ENCODE peak calls at places on chromosomes 1 and 21, in four cellular contexts. H is tibial artery, V is transverse colon, Q is MM.1S. Y is an unnamed sample.

GRCh38 chr1:13500806-13501205 is 13.0 kb downstream of the LRRC38 start:
- DNase-seq in Q (no peak), H (no peak), V (no peak), Y (no peak)

GRCh38 chr21:37478821-37479220 is 112.2 kb downstream of the DYRK1A start:
- DNase-seq in Q (no peak), V (no peak), H (no peak), Y (no peak)

GRCh38 chr1:222370911-222371717 is 176.8 kb downstream of the HHIPL2 start:
- DNase-seq in Q (no peak), V (no peak), H (no peak), Y (no peak)

GRCh38 chr1:205144046-205144720 is 22.4 kb upstream of the RBBP5 start:
- DNase-seq in V (no peak), H (no peak), Q (no peak), Y (no peak)

GRCh38 chr1:221574529-221574928 is 167.4 kb downstream of the DUSP10 start:
- DNase-seq in Q (no peak), H (no peak), V (no peak), Y (no peak)

GRCh38 chr1:59414406-59415133 is 117.7 kb downstream of the FGGY start:
- DNase-seq in Q (no peak), V (no peak), H (no peak), Y (no peak)

GRCh38 chr1:182262425-182262824 is 129.2 kb downstream of the GLUL start:
- DNase-seq in Q (no peak), V (no peak), H (no peak), Y (no peak)

GRCh38 chr1:91450260-91450659 is 45.6 kb upstream of the HFM1 start:
- DNase-seq in Q (no peak), V (no peak), H (no peak), Y (no peak)

GRCh38 chr1:218524526-218524925 is 179.4 kb downstream of the TGFB2 start:
- DNase-seq in V (no peak), H (no peak), Q (no peak), Y (no peak)

GRCh38 chr1:101317590-101317989 is 80.8 kb downstream of the S1PR1 start:
- DNase-seq in V (no peak), Q (no peak), H (no peak), Y (no peak)

GRCh38 chr1:95230768-95231191 is 3.2 kb upstream of the RWDD3 start:
- DNase-seq in Q (no peak), H (no peak), V (no peak), Y (no peak)

GRCh38 chr1:76830373-76830772 is 36.9 kb upstream of the ST6GALNAC5 start:
- DNase-seq in H (no peak), Q (peak), V (no peak), Y (no peak)

GRCh38 chr1:167938083-167938482 is 1.2 kb upstream of the MPC2 start:
- DNase-seq in H (no peak), V (no peak), Q (no peak), Y (no peak)

GRCh38 chr1:75725256-75725655 is 747 bp downstream of the ACADM start:
- DNase-seq in Q (no peak), V (no peak), H (no peak), Y (no peak)

GRCh38 chr1:116161390-116161789 is 50.2 kb downstream of the MAB21L3 start:
- DNase-seq in V (no peak), Q (no peak), H (no peak), Y (no peak)

GRCh38 chr1:195251900-195252299 is 1356.3 kb downstream of the KCNT2 start:
- DNase-seq in Q (no peak), V (no peak), H (no peak), Y (no peak)

GRCh38 chr1:244876228-244876910 is 12.0 kb upstream of the HNRNPU start:
- DNase-seq in H (no peak), Q (no peak), V (no peak), Y (no peak)

GRCh38 chr1:3411806-3412205 is 42.7 kb upstream of the ARHGEF16 start:
- DNase-seq in Q (no peak), V (no peak), H (no peak), Y (no peak)

GRCh38 chr21:17506936-17507335 is 5.9 kb upstream of the CXADR start:
- DNase-seq in H (no peak), V (peak), Q (no peak), Y (no peak)

GRCh38 chr1:109910963-109911798 is 532 bp downstream of the CSF1 start:
- DNase-seq in V (no peak), H (no peak), Q (no peak), Y (no peak)

GRCh38 chr1:36359911-36360310 is 25.8 kb downstream of the STK40 start:
- DNase-seq in V (no peak), H (no peak), Q (no peak), Y (no peak)

GRCh38 chr1:17121881-17122280 is 2.6 kb upstream of the PADI2 start:
- DNase-seq in H (no peak), V (no peak), Q (no peak), Y (no peak)

GRCh38 chr1:201422436-201423030 is 1.0 kb upstream of the TNNI1 start:
- DNase-seq in Q (no peak), V (no peak), H (no peak), Y (no peak)

GRCh38 chr1:219265026-219265515 is 91.4 kb downstream of the LYPLAL1 start:
- DNase-seq in V (no peak), H (no peak), Q (no peak), Y (no peak)

GRCh38 chr1:201786824-201787223 is 42.1 kb upstream of the IPO9 start:
- DNase-seq in Q (no peak), V (no peak), H (peak), Y (no peak)

GRCh38 chr1:38919075-38919474 is 22.6 kb downstream of the RHBDL2 start:
- DNase-seq in Q (no peak), V (no peak), H (no peak), Y (no peak)

GRCh38 chr1:90809093-90809492 is 92.0 kb upstream of the BARHL2 start:
- DNase-seq in H (no peak), V (no peak), Q (no peak), Y (no peak)

GRCh38 chr1:168092566-168093355 is 44.0 kb downstream of the GPR161 start:
- DNase-seq in Q (no peak), V (no peak), H (no peak), Y (no peak)

GRCh38 chr1:185045793-185046441 is 559 bp downstream of the RNF2 start:
- DNase-seq in V (peak), H (peak), Q (peak), Y (no peak)

GRCh38 chr1:10384219-10384618 is 14.6 kb upstream of the PGD start:
- DNase-seq in Q (no peak), H (no peak), V (no peak), Y (no peak)

GRCh38 chr1:33306561-33307493 is 14.1 kb downstream of the A3GALT2 start:
- DNase-seq in Q (no peak), H (no peak), V (no peak), Y (no peak)

GRCh38 chr21:35450830-35451229 is 401.7 kb upstream of the RUNX1 start:
- DNase-seq in H (no peak), V (no peak), Q (no peak), Y (no peak)

GRCh38 chr1:33350611-33351280 is 29.8 kb upstream of the A3GALT2 start:
- DNase-seq in H (no peak), Q (no peak), V (no peak), Y (no peak)

GRCh38 chr1:29392486-29393450 is 156.4 kb downstream of the PTPRU start:
- DNase-seq in V (no peak), Q (no peak), H (no peak), Y (no peak)

GRCh38 chr1:90725961-90726715 is 9.0 kb upstream of the BARHL2 start:
- DNase-seq in Q (no peak), V (no peak), H (no peak), Y (no peak)

GRCh38 chr21:45427331-45428271 is 22.6 kb downstream of the COL18A1 start:
- DNase-seq in H (peak), V (peak), Q (no peak), Y (no peak)

DNA sequence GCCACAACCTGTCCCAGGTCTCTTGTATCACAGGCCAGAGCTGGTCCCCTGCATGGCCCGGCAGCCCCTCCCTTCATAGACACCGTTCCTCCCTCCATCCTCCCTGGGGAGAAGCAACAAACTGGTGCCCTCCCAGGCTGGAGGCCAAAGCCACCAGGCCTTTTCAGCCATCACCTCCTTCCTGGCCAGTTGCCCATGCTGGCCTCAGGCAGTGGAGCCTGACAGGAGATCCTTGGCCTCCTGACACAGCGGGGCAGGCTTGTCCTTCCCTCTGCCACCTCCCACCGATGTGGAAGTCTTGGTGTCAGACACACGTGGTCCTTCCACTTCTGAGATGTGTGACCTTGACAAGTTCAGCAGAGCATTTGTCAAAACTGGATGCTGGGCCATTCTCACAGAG is 206.0 kb downstream of the HIVEP3 start:
- DNase-seq in Q (no peak), H (no peak), V (no peak), Y (no peak)
- H3K27ac ChIP-seq in Q (no peak), H (no peak), V (no peak), Y (no peak)

GRCh38 chr1:27592191-27592590 is 11.8 kb downstream of the AHDC1 start:
- DNase-seq in V (no peak), H (no peak), Q (no peak), Y (no peak)
- H3K27ac ChIP-seq in V (peak), H (peak), Q (no peak), Y (peak)

GRCh38 chr1:151590961-151591360 is 20.9 kb upstream of the SNX27 start:
- DNase-seq in V (no peak), H (no peak), Q (no peak), Y (no peak)

GRCh38 chr1:151596166-151596933 is 15.5 kb upstream of the SNX27 start:
- DNase-seq in Q (no peak), H (no peak), V (no peak), Y (no peak)

DNA sequence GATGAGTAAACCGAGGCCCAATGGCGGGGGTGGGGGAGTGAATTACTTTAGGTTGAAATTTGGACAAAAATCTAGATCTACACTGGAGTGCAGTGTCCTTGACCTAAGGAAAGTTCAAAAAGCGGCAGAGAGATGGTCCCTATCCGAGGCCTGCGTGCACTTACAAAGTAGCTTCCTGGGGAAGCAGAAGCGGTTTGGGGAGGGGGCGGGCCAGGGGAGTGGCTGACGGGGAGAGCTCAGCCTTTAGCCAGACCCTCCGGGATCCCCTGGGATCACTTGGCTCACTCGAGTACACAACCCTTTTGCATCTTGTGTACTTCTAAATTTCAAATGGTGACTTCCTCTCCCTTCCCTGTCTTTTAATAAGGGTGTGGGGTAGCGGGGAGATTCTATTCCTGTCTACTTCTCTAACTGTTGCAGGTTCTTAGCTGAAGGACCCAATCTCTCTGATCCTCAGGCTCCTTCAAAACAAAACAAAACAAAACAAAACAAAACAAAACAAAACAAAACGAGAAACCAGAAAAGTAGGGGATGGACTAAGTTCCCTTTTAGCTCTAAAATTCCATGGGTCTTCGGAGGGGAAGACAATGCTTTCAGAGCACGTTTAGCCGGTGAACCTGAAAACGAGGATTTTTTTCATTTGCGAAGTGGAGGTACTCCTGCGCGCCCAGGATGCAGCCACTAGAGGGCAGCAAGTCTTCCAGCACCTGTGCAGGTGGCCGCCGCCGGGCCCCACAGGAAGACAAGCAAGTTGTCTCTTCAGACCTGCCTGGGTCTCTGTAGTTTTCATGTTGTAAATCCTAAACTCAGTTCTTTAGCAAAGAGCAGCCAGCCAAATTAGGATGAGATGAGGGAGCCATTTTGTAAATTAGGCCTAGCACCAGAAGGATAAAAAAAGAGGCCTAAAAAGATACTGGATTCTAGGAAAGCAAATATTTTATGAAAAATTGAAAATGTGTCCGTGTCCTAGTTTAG is 17.9 kb upstream of the SNX27 start:
- DNase-seq in H (peak), V (peak), Q (peak), Y (no peak)
- H3K27ac ChIP-seq in H (no peak), V (no peak), Q (no peak), Y (no peak)

GRCh38 chr1:159011701-159012100 is 2.0 kb downstream of the IFI16 start:
- DNase-seq in V (no peak), H (no peak), Q (no peak), Y (no peak)
- H3K27ac ChIP-seq in V (peak), H (peak), Q (peak), Y (peak)

DNA sequence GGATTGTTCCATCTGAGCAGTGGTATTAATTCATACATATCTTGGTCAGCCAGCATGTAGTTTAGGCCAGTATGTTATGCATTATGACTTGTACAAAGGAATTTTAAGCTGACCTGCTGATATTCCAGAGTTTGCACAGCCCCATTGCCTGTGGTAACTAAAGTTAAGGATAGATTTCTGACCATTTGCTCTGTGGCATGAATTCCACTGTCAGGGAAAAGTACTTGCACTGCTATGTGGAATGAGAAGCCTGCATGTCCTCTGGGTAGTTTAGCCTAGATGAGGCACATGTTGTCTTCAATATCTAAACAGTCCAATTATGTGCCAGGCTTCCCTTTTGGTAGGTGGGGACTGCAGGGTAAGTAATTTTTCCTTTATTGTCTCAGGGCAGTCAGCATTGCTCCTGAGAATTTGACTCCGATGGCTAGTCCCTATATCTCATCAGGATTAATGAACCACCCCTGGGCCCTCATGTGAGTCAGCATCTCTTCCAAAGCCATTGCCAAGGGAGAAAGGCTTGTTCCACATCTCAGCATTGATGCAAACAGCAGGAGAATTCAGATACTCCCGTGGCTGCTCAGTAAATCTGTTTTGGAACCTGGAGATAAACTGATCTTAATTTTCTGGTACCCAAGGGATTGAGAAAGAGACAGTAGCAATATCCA is 30.2 kb downstream of the NEK7 start:
- DNase-seq in H (no peak), Q (no peak), V (no peak), Y (no peak)
- H3K27ac ChIP-seq in H (no peak), Q (no peak), V (peak), Y (no peak)

GRCh38 chr1:24724345-24725208 is 20.7 kb upstream of the CLIC4 start:
- DNase-seq in Q (no peak), H (no peak), V (no peak), Y (no peak)

GRCh38 chr1:24728982-24729381 is 16.3 kb upstream of the CLIC4 start:
- DNase-seq in H (no peak), V (no peak), Q (no peak), Y (no peak)

GRCh38 chr1:24727490-24728214 is 17.6 kb upstream of the CLIC4 start:
- DNase-seq in V (peak), Q (peak), H (peak), Y (no peak)

GRCh38 chr1:24725209-24725651 is 20.0 kb upstream of the CLIC4 start:
- DNase-seq in V (no peak), Q (no peak), H (no peak), Y (no peak)

GRCh38 chr1:24726741-24727140 is 18.5 kb upstream of the CLIC4 start:
- DNase-seq in Q (peak), V (no peak), H (no peak), Y (no peak)
- H3K27ac ChIP-seq in Q (peak), V (peak), H (no peak), Y (peak)

GRCh38 chr1:55233149-55233777 is 18.1 kb upstream of the USP24 start:
- DNase-seq in Q (no peak), H (no peak), V (no peak), Y (no peak)
- H3K27ac ChIP-seq in Q (no peak), H (no peak), V (no peak), Y (no peak)

DNA sequence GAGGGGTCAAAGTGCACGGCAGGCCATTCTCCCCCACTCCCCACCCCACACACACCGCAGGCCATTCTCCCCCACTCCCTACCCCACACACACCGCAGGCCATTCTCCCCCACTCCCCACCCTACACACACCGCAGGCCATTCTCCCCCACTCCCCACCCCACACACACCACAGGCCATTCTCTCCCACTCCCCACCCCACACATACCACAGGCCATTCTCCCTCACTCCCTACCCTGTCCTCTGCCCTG is 15.7 kb downstream of the H6PD start:
- DNase-seq in Q (no peak), H (no peak), V (no peak), Y (no peak)
- H3K27ac ChIP-seq in Q (no peak), H (peak), V (no peak), Y (peak)

DNA sequence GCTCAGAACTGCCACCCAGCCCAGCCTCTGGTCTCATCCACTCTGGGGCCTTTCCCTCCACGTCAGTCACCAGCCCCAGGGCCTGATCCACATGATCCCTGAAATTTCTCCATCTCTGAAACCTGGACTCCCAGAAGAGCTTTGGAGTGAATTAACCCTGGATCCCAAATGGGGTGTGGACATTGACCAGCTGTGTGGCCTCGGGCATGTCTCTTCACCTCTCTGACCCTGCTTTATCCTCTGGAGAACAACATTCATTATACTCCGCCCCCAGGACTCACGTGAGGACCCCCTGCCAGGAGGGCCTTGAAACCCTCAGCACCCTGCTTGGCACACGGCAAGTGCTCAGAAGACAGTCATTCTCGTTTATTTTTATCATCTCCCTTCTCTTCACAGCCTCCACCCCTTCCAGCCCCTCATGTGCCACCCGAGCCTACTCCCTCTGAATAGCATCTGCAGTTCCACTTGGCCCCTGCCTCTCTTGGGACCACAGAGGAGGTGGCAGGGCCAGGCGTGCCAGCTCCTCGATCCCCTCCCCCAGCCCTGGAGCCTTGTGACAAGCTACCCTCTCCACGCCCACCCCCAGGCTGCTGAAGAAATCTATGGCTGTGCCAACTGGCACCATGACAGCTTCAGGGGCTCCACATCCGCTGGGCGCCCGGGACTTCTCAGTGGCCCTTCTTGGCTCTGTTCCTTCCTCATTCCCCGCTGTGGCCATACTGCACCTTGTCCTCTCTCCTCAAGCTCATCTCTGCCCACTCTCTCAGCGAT is 18.1 kb downstream of the ADGRB2 start:
- DNase-seq in H (no peak), V (no peak), Q (no peak), Y (no peak)
- H3K27ac ChIP-seq in H (no peak), V (no peak), Q (no peak), Y (no peak)

Y was measured in esophagus squamous epithelium.